ENCODE peak calls at places on chromosome 13, in six cellular contexts. One of them, this sample, is unnamed.
A peak's percentile ranks its signal among the peaks of the same experiment; 100 is the strongest.

GRCh38 chr13:98327326-98328314 is 150.6 kb upstream of the RNF113B start:
- DNase-seq in retinal pigment epithelial cell: peak; percentile 53
- DNase-seq in CD8-positive, alpha-beta memory T cell: no peak
- DNase-seq in pancreas: no peak
- DNase-seq in Caco-2: peak; percentile 73
- DNase-seq in foreskin fibroblast: peak; percentile 37
- DNase-seq in this sample: no peak

GRCh38 chr13:60012503-60012902 is 151.2 kb downstream of the DIAPH3 start:
- DNase-seq in retinal pigment epithelial cell: no peak
- DNase-seq in CD8-positive, alpha-beta memory T cell: no peak
- DNase-seq in pancreas: peak; percentile 48
- DNase-seq in Caco-2: no peak
- DNase-seq in foreskin fibroblast: no peak
- DNase-seq in this sample: no peak

GRCh38 chr13:104105418-104106355 is 1039.5 kb upstream of the SLC10A2 start:
- DNase-seq in retinal pigment epithelial cell: no peak
- DNase-seq in CD8-positive, alpha-beta memory T cell: no peak
- DNase-seq in pancreas: peak; percentile 40
- DNase-seq in Caco-2: no peak
- DNase-seq in foreskin fibroblast: no peak
- DNase-seq in this sample: no peak

GRCh38 chr13:92833071-92833470 is 393.5 kb upstream of the GPC6 start:
- DNase-seq in retinal pigment epithelial cell: no peak
- DNase-seq in CD8-positive, alpha-beta memory T cell: no peak
- DNase-seq in pancreas: no peak
- DNase-seq in Caco-2: no peak
- DNase-seq in foreskin fibroblast: peak; percentile 46
- DNase-seq in this sample: no peak

GRCh38 chr13:57631607-57632275 is at the start of gene PCDH17:
- DNase-seq in retinal pigment epithelial cell: no peak
- DNase-seq in CD8-positive, alpha-beta memory T cell: no peak
- DNase-seq in pancreas: peak; percentile 22
- DNase-seq in Caco-2: no peak
- DNase-seq in foreskin fibroblast: peak; percentile 9
- DNase-seq in this sample: peak; percentile 58

GRCh38 chr13:73958657-73959397 is 175.4 kb downstream of the KLF12 start:
- DNase-seq in retinal pigment epithelial cell: no peak
- DNase-seq in CD8-positive, alpha-beta memory T cell: no peak
- DNase-seq in pancreas: no peak
- DNase-seq in Caco-2: no peak
- DNase-seq in foreskin fibroblast: no peak
- DNase-seq in this sample: no peak

GRCh38 chr13:47901451-47901850 is 99.6 kb downstream of the SUCLA2 start:
- DNase-seq in retinal pigment epithelial cell: peak; percentile 40
- DNase-seq in CD8-positive, alpha-beta memory T cell: no peak
- DNase-seq in pancreas: no peak
- DNase-seq in Caco-2: no peak
- DNase-seq in foreskin fibroblast: peak; percentile 44
- DNase-seq in this sample: no peak

GRCh38 chr13:47112205-47112896 is 215.5 kb upstream of the HTR2A start:
- DNase-seq in retinal pigment epithelial cell: no peak
- DNase-seq in CD8-positive, alpha-beta memory T cell: no peak
- DNase-seq in pancreas: no peak
- DNase-seq in Caco-2: no peak
- DNase-seq in foreskin fibroblast: peak; percentile 40
- DNase-seq in this sample: no peak

GRCh38 chr13:100403675-100404074 is 184.9 kb downstream of the GGACT start:
- DNase-seq in retinal pigment epithelial cell: no peak
- DNase-seq in CD8-positive, alpha-beta memory T cell: no peak
- DNase-seq in pancreas: no peak
- DNase-seq in Caco-2: no peak
- DNase-seq in foreskin fibroblast: no peak
- DNase-seq in this sample: no peak

GRCh38 chr13:90717451-90717936 is 630.0 kb upstream of the MIR17HG start:
- DNase-seq in retinal pigment epithelial cell: peak; percentile 93
- DNase-seq in CD8-positive, alpha-beta memory T cell: no peak
- DNase-seq in pancreas: no peak
- DNase-seq in Caco-2: no peak
- DNase-seq in foreskin fibroblast: peak; percentile 40
- DNase-seq in this sample: no peak

GRCh38 chr13:23688336-23688735 is 118.1 kb downstream of the TNFRSF19 start:
- DNase-seq in retinal pigment epithelial cell: no peak
- DNase-seq in CD8-positive, alpha-beta memory T cell: no peak
- DNase-seq in pancreas: no peak
- DNase-seq in Caco-2: no peak
- DNase-seq in foreskin fibroblast: no peak
- DNase-seq in this sample: no peak

GRCh38 chr13:67635754-67636153 is 405.6 kb upstream of the PCDH9 start:
- DNase-seq in retinal pigment epithelial cell: no peak
- DNase-seq in CD8-positive, alpha-beta memory T cell: no peak
- DNase-seq in pancreas: no peak
- DNase-seq in Caco-2: no peak
- DNase-seq in foreskin fibroblast: peak; percentile 20
- DNase-seq in this sample: no peak

GRCh38 chr13:100550433-100550832 is 38.2 kb downstream of the GGACT start:
- DNase-seq in retinal pigment epithelial cell: no peak
- DNase-seq in CD8-positive, alpha-beta memory T cell: no peak
- DNase-seq in pancreas: no peak
- DNase-seq in Caco-2: no peak
- DNase-seq in foreskin fibroblast: peak; percentile 89
- DNase-seq in this sample: peak; percentile 42

GRCh38 chr13:105050696-105051095 is 1484.8 kb downstream of the EFNB2 start:
- DNase-seq in retinal pigment epithelial cell: no peak
- DNase-seq in CD8-positive, alpha-beta memory T cell: no peak
- DNase-seq in pancreas: no peak
- DNase-seq in Caco-2: no peak
- DNase-seq in foreskin fibroblast: peak; percentile 58
- DNase-seq in this sample: no peak

GRCh38 chr13:64817721-64818120 is 2412.4 kb downstream of the PCDH9 start:
- DNase-seq in retinal pigment epithelial cell: no peak
- DNase-seq in CD8-positive, alpha-beta memory T cell: no peak
- DNase-seq in pancreas: no peak
- DNase-seq in Caco-2: no peak
- DNase-seq in foreskin fibroblast: peak; percentile 20
- DNase-seq in this sample: no peak

GRCh38 chr13:46527237-46527636 is 25.7 kb upstream of the LRCH1 start:
- DNase-seq in retinal pigment epithelial cell: no peak
- DNase-seq in CD8-positive, alpha-beta memory T cell: no peak
- DNase-seq in pancreas: no peak
- DNase-seq in Caco-2: no peak
- DNase-seq in foreskin fibroblast: peak; percentile 39
- DNase-seq in this sample: no peak

GRCh38 chr13:30870049-30870884 is 35.8 kb upstream of the MEDAG start:
- DNase-seq in retinal pigment epithelial cell: no peak
- DNase-seq in CD8-positive, alpha-beta memory T cell: no peak
- DNase-seq in pancreas: peak; percentile 46
- DNase-seq in Caco-2: peak; percentile 74
- DNase-seq in foreskin fibroblast: peak; percentile 98
- DNase-seq in this sample: no peak

GRCh38 chr13:110410906-110411305 is 103.8 kb downstream of the COL4A2 start:
- DNase-seq in retinal pigment epithelial cell: no peak
- DNase-seq in CD8-positive, alpha-beta memory T cell: no peak
- DNase-seq in pancreas: no peak
- DNase-seq in Caco-2: no peak
- DNase-seq in foreskin fibroblast: peak; percentile 6
- DNase-seq in this sample: no peak

GRCh38 chr13:97273341-97273831 is 51.3 kb downstream of the MBNL2 start:
- DNase-seq in retinal pigment epithelial cell: no peak
- DNase-seq in CD8-positive, alpha-beta memory T cell: no peak
- DNase-seq in pancreas: no peak
- DNase-seq in Caco-2: no peak
- DNase-seq in foreskin fibroblast: peak; percentile 52
- DNase-seq in this sample: no peak

GRCh38 chr13:46961719-46962118 is 64.9 kb upstream of the HTR2A start:
- DNase-seq in retinal pigment epithelial cell: peak; percentile 54
- DNase-seq in CD8-positive, alpha-beta memory T cell: no peak
- DNase-seq in pancreas: no peak
- DNase-seq in Caco-2: no peak
- DNase-seq in foreskin fibroblast: peak; percentile 84
- DNase-seq in this sample: no peak

GRCh38 chr13:87810920-87811344 is 139.8 kb downstream of the SLITRK5 start:
- DNase-seq in retinal pigment epithelial cell: no peak
- DNase-seq in CD8-positive, alpha-beta memory T cell: no peak
- DNase-seq in pancreas: no peak
- DNase-seq in Caco-2: no peak
- DNase-seq in foreskin fibroblast: no peak
- DNase-seq in this sample: peak; percentile 39

GRCh38 chr13:32022292-32022691 is 9.3 kb upstream of the FRY start:
- DNase-seq in retinal pigment epithelial cell: no peak
- DNase-seq in CD8-positive, alpha-beta memory T cell: no peak
- DNase-seq in pancreas: no peak
- DNase-seq in Caco-2: no peak
- DNase-seq in foreskin fibroblast: no peak
- DNase-seq in this sample: no peak

GRCh38 chr13:101144808-101145419 is 271.4 kb downstream of the NALCN start:
- DNase-seq in retinal pigment epithelial cell: no peak
- DNase-seq in CD8-positive, alpha-beta memory T cell: no peak
- DNase-seq in pancreas: no peak
- DNase-seq in Caco-2: no peak
- DNase-seq in foreskin fibroblast: peak; percentile 79
- DNase-seq in this sample: no peak

DNA sequence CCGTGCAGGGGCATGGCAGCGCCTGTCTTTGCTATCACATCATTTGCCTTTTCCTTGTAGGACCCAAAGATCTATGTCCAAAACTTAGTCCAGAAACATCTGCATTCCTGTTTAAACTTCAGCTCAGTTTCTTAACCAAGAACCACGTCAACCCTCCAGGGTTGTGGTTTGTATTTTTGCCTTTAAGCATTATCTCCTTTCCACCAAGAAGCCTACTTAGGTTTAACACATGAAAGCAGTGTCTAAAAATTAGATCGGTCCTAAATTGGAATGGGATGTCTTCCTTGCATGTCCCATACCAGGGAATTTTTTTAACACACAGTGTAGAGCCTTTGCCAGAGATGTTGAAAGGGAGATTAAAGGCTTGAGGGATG is 38.8 kb downstream of the DHRS12 start:
- DNase-seq in retinal pigment epithelial cell: no peak
- DNase-seq in CD8-positive, alpha-beta memory T cell: no peak
- DNase-seq in pancreas: no peak
- DNase-seq in Caco-2: no peak
- DNase-seq in foreskin fibroblast: no peak
- DNase-seq in this sample: no peak
- H3K4me3 ChIP-seq in retinal pigment epithelial cell: no peak overlapping the region
- H3K4me3 ChIP-seq in CD8-positive, alpha-beta memory T cell: peak overlapping the region; percentile 23
- H3K4me3 ChIP-seq in pancreas: no peak overlapping the region
- H3K4me3 ChIP-seq in Caco-2: no peak overlapping the region
- H3K4me3 ChIP-seq in foreskin fibroblast: no peak overlapping the region
- H3K4me3 ChIP-seq in this sample: no peak overlapping the region

GRCh38 chr13:79402679-79403078 is 3.4 kb downstream of the RBM26 start:
- DNase-seq in retinal pigment epithelial cell: no peak
- DNase-seq in CD8-positive, alpha-beta memory T cell: no peak
- DNase-seq in pancreas: no peak
- DNase-seq in Caco-2: no peak
- DNase-seq in foreskin fibroblast: no peak
- DNase-seq in this sample: no peak
- H3K4me3 ChIP-seq in retinal pigment epithelial cell: no peak overlapping the region
- H3K4me3 ChIP-seq in CD8-positive, alpha-beta memory T cell: peak overlapping the region; percentile 23
- H3K4me3 ChIP-seq in pancreas: no peak overlapping the region
- H3K4me3 ChIP-seq in Caco-2: no peak overlapping the region
- H3K4me3 ChIP-seq in foreskin fibroblast: no peak overlapping the region
- H3K4me3 ChIP-seq in this sample: no peak overlapping the region

GRCh38 chr13:112104873-112105234 is 37.9 kb downstream of the SOX1 start:
- DNase-seq in retinal pigment epithelial cell: no peak
- DNase-seq in CD8-positive, alpha-beta memory T cell: no peak
- DNase-seq in pancreas: no peak
- DNase-seq in Caco-2: no peak
- DNase-seq in foreskin fibroblast: no peak
- DNase-seq in this sample: no peak
- H3K4me3 ChIP-seq in retinal pigment epithelial cell: no peak overlapping the region
- H3K4me3 ChIP-seq in CD8-positive, alpha-beta memory T cell: no peak overlapping the region
- H3K4me3 ChIP-seq in pancreas: no peak overlapping the region
- H3K4me3 ChIP-seq in Caco-2: no peak overlapping the region
- H3K4me3 ChIP-seq in foreskin fibroblast: no peak overlapping the region
- H3K4me3 ChIP-seq in this sample: no peak overlapping the region

GRCh38 chr13:39281539-39282150 is 243.4 kb downstream of the NHLRC3 start:
- DNase-seq in retinal pigment epithelial cell: no peak
- DNase-seq in CD8-positive, alpha-beta memory T cell: no peak
- DNase-seq in pancreas: no peak
- DNase-seq in Caco-2: no peak
- DNase-seq in foreskin fibroblast: no peak
- DNase-seq in this sample: no peak

GRCh38 chr13:39282400-39282972 is 244.2 kb downstream of the NHLRC3 start:
- DNase-seq in retinal pigment epithelial cell: no peak
- DNase-seq in CD8-positive, alpha-beta memory T cell: no peak
- DNase-seq in pancreas: no peak
- DNase-seq in Caco-2: no peak
- DNase-seq in foreskin fibroblast: no peak
- DNase-seq in this sample: no peak

GRCh38 chr13:39284801-39285388 is 246.6 kb downstream of the NHLRC3 start:
- DNase-seq in retinal pigment epithelial cell: no peak
- DNase-seq in CD8-positive, alpha-beta memory T cell: no peak
- DNase-seq in pancreas: no peak
- DNase-seq in Caco-2: no peak
- DNase-seq in foreskin fibroblast: peak; percentile 11
- DNase-seq in this sample: no peak

GRCh38 chr13:39279077-39279476 is 240.8 kb downstream of the NHLRC3 start:
- DNase-seq in retinal pigment epithelial cell: no peak
- DNase-seq in CD8-positive, alpha-beta memory T cell: no peak
- DNase-seq in pancreas: no peak
- DNase-seq in Caco-2: no peak
- DNase-seq in foreskin fibroblast: no peak
- DNase-seq in this sample: no peak

DNA sequence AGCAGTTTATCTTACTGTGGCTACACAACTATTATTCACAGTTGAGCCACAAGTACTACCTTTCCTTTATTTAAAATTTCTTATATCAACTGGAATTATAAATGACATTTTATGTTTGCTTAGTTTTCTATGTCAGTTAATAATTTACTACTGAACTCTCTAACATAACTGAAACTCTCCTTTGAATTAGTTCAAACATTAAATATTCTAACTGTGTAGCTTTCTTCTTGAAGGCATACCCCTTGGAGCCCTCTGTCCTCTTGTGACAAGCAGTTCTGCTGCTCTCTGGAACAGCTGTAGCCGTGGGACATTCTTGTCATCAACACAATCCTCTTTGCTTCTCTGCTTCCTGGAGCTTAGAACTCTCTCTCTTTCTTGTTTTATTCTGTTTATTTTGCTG is 244.8 kb downstream of the NHLRC3 start:
- DNase-seq in retinal pigment epithelial cell: no peak
- DNase-seq in CD8-positive, alpha-beta memory T cell: no peak
- DNase-seq in pancreas: no peak
- DNase-seq in Caco-2: no peak
- DNase-seq in foreskin fibroblast: no peak
- DNase-seq in this sample: no peak
- H3K4me3 ChIP-seq in retinal pigment epithelial cell: no peak overlapping the region
- H3K4me3 ChIP-seq in CD8-positive, alpha-beta memory T cell: no peak overlapping the region
- H3K4me3 ChIP-seq in pancreas: no peak overlapping the region
- H3K4me3 ChIP-seq in Caco-2: no peak overlapping the region
- H3K4me3 ChIP-seq in foreskin fibroblast: no peak overlapping the region
- H3K4me3 ChIP-seq in this sample: no peak overlapping the region

GRCh38 chr13:94712812-94713555 is 639 bp upstream of the SOX21 start:
- DNase-seq in retinal pigment epithelial cell: peak; percentile 35
- DNase-seq in CD8-positive, alpha-beta memory T cell: no peak
- DNase-seq in pancreas: no peak
- DNase-seq in Caco-2: no peak
- DNase-seq in foreskin fibroblast: peak; percentile 82
- DNase-seq in this sample: peak; percentile 68
- H3K4me3 ChIP-seq in retinal pigment epithelial cell: peak overlapping the region; percentile 24
- H3K4me3 ChIP-seq in CD8-positive, alpha-beta memory T cell: no peak overlapping the region
- H3K4me3 ChIP-seq in pancreas: no peak overlapping the region
- H3K4me3 ChIP-seq in Caco-2: peak overlapping the region; percentile 34
- H3K4me3 ChIP-seq in foreskin fibroblast: no peak overlapping the region
- H3K4me3 ChIP-seq in this sample: peak overlapping the region; percentile 30